ENCODE peak calls at places on chromosome 3, in eight cellular contexts. One of them, this sample, is unnamed.

GRCh38 chr3:36710606-36711005 is 53.7 kb downstream of the DCLK3 start:
- DNase-seq in cardiac muscle cell: no peak
- DNase-seq in CD8-positive, alpha-beta memory T cell: no peak
- DNase-seq in RWPE1: no peak
- DNase-seq in right atrium auricular region: no peak
- DNase-seq in left lung: no peak
- DNase-seq in heart left ventricle: no peak
- DNase-seq in psoas muscle: no peak
- DNase-seq in this sample: no peak

GRCh38 chr3:120558784-120559227 is 37.3 kb upstream of the NDUFB4 start:
- DNase-seq in cardiac muscle cell: peak
- DNase-seq in CD8-positive, alpha-beta memory T cell: peak
- DNase-seq in RWPE1: peak
- DNase-seq in right atrium auricular region: peak
- DNase-seq in left lung: peak
- DNase-seq in heart left ventricle: peak
- DNase-seq in psoas muscle: peak
- DNase-seq in this sample: peak

GRCh38 chr3:3110299-3110630 is at the start of gene IL5RA:
- DNase-seq in cardiac muscle cell: peak
- DNase-seq in CD8-positive, alpha-beta memory T cell: no peak
- DNase-seq in RWPE1: no peak
- DNase-seq in right atrium auricular region: no peak
- DNase-seq in left lung: no peak
- DNase-seq in heart left ventricle: no peak
- DNase-seq in psoas muscle: no peak
- DNase-seq in this sample: no peak

GRCh38 chr3:11300970-11301369 is 28.8 kb downstream of the ATG7 start:
- DNase-seq in cardiac muscle cell: no peak
- DNase-seq in CD8-positive, alpha-beta memory T cell: no peak
- DNase-seq in RWPE1: no peak
- DNase-seq in right atrium auricular region: no peak
- DNase-seq in left lung: no peak
- DNase-seq in heart left ventricle: no peak
- DNase-seq in psoas muscle: no peak
- DNase-seq in this sample: no peak

GRCh38 chr3:125011941-125012340 is 43.9 kb downstream of the HEG1 start:
- DNase-seq in cardiac muscle cell: no peak
- DNase-seq in CD8-positive, alpha-beta memory T cell: no peak
- DNase-seq in RWPE1: no peak
- DNase-seq in right atrium auricular region: no peak
- DNase-seq in left lung: no peak
- DNase-seq in heart left ventricle: no peak
- DNase-seq in psoas muscle: no peak
- DNase-seq in this sample: no peak

GRCh38 chr3:139935071-139935865 is at the start of gene CLSTN2:
- DNase-seq in cardiac muscle cell: peak
- DNase-seq in CD8-positive, alpha-beta memory T cell: no peak
- DNase-seq in RWPE1: peak
- DNase-seq in right atrium auricular region: peak
- DNase-seq in left lung: peak
- DNase-seq in heart left ventricle: peak
- DNase-seq in psoas muscle: peak
- DNase-seq in this sample: peak

GRCh38 chr3:158352551-158352950 is 218.4 kb upstream of the MLF1 start:
- DNase-seq in cardiac muscle cell: no peak
- DNase-seq in CD8-positive, alpha-beta memory T cell: no peak
- DNase-seq in RWPE1: no peak
- DNase-seq in right atrium auricular region: no peak
- DNase-seq in left lung: no peak
- DNase-seq in heart left ventricle: no peak
- DNase-seq in psoas muscle: no peak
- DNase-seq in this sample: no peak

GRCh38 chr3:71428841-71429609 is 154.5 kb downstream of the FOXP1 start:
- DNase-seq in cardiac muscle cell: no peak
- DNase-seq in CD8-positive, alpha-beta memory T cell: peak
- DNase-seq in RWPE1: peak
- DNase-seq in right atrium auricular region: no peak
- DNase-seq in left lung: no peak
- DNase-seq in heart left ventricle: peak
- DNase-seq in psoas muscle: no peak
- DNase-seq in this sample: no peak

GRCh38 chr3:100209948-100210776 is 50.6 kb upstream of the TBC1D23 start:
- DNase-seq in cardiac muscle cell: no peak
- DNase-seq in CD8-positive, alpha-beta memory T cell: peak
- DNase-seq in RWPE1: no peak
- DNase-seq in right atrium auricular region: no peak
- DNase-seq in left lung: no peak
- DNase-seq in heart left ventricle: no peak
- DNase-seq in psoas muscle: no peak
- DNase-seq in this sample: no peak

GRCh38 chr3:50336452-50337174 is 4.0 kb downstream of the RASSF1 start:
- DNase-seq in cardiac muscle cell: no peak
- DNase-seq in CD8-positive, alpha-beta memory T cell: no peak
- DNase-seq in RWPE1: no peak
- DNase-seq in right atrium auricular region: no peak
- DNase-seq in left lung: no peak
- DNase-seq in heart left ventricle: no peak
- DNase-seq in psoas muscle: no peak
- DNase-seq in this sample: no peak

GRCh38 chr3:27060336-27060735 is 308.8 kb downstream of the NEK10 start:
- DNase-seq in cardiac muscle cell: no peak
- DNase-seq in CD8-positive, alpha-beta memory T cell: no peak
- DNase-seq in RWPE1: no peak
- DNase-seq in right atrium auricular region: no peak
- DNase-seq in left lung: no peak
- DNase-seq in heart left ventricle: no peak
- DNase-seq in psoas muscle: no peak
- DNase-seq in this sample: no peak

GRCh38 chr3:193313448-193313958 is 65.0 kb downstream of the ATP13A5 start:
- DNase-seq in cardiac muscle cell: no peak
- DNase-seq in CD8-positive, alpha-beta memory T cell: no peak
- DNase-seq in RWPE1: no peak
- DNase-seq in right atrium auricular region: no peak
- DNase-seq in left lung: no peak
- DNase-seq in heart left ventricle: no peak
- DNase-seq in psoas muscle: no peak
- DNase-seq in this sample: no peak

GRCh38 chr3:51393096-51393495 is 2.0 kb downstream of the RBM15B start:
- DNase-seq in cardiac muscle cell: no peak
- DNase-seq in CD8-positive, alpha-beta memory T cell: no peak
- DNase-seq in RWPE1: no peak
- DNase-seq in right atrium auricular region: no peak
- DNase-seq in left lung: peak
- DNase-seq in heart left ventricle: no peak
- DNase-seq in psoas muscle: no peak
- DNase-seq in this sample: no peak

GRCh38 chr3:51393564-51393963 is 2.5 kb downstream of the RBM15B start:
- DNase-seq in cardiac muscle cell: no peak
- DNase-seq in CD8-positive, alpha-beta memory T cell: no peak
- DNase-seq in RWPE1: no peak
- DNase-seq in right atrium auricular region: no peak
- DNase-seq in left lung: peak
- DNase-seq in heart left ventricle: no peak
- DNase-seq in psoas muscle: no peak
- DNase-seq in this sample: no peak

GRCh38 chr3:51396401-51396800 is 5.3 kb downstream of the RBM15B start:
- DNase-seq in cardiac muscle cell: no peak
- DNase-seq in CD8-positive, alpha-beta memory T cell: no peak
- DNase-seq in RWPE1: no peak
- DNase-seq in right atrium auricular region: no peak
- DNase-seq in left lung: no peak
- DNase-seq in heart left ventricle: no peak
- DNase-seq in psoas muscle: no peak
- DNase-seq in this sample: no peak

GRCh38 chr3:51395493-51396213 is 4.6 kb downstream of the RBM15B start:
- DNase-seq in cardiac muscle cell: no peak
- DNase-seq in CD8-positive, alpha-beta memory T cell: no peak
- DNase-seq in RWPE1: no peak
- DNase-seq in right atrium auricular region: no peak
- DNase-seq in left lung: no peak
- DNase-seq in heart left ventricle: no peak
- DNase-seq in psoas muscle: no peak
- DNase-seq in this sample: no peak

GRCh38 chr3:51394541-51394940 is 3.5 kb downstream of the RBM15B start:
- DNase-seq in cardiac muscle cell: no peak
- DNase-seq in CD8-positive, alpha-beta memory T cell: no peak
- DNase-seq in RWPE1: no peak
- DNase-seq in right atrium auricular region: no peak
- DNase-seq in left lung: no peak
- DNase-seq in heart left ventricle: no peak
- DNase-seq in psoas muscle: no peak
- DNase-seq in this sample: no peak
- H3K27ac ChIP-seq in cardiac muscle cell: no peak
- H3K27ac ChIP-seq in CD8-positive, alpha-beta memory T cell: no peak
- H3K27ac ChIP-seq in RWPE1: peak
- H3K27ac ChIP-seq in right atrium auricular region: no peak
- H3K27ac ChIP-seq in left lung: no peak
- H3K27ac ChIP-seq in heart left ventricle: no peak
- H3K27ac ChIP-seq in psoas muscle: peak
- H3K27ac ChIP-seq in this sample: no peak

GRCh38 chr3:65895084-65895483 is 143.6 kb downstream of the MAGI1 start:
- DNase-seq in cardiac muscle cell: peak
- DNase-seq in CD8-positive, alpha-beta memory T cell: no peak
- DNase-seq in RWPE1: no peak
- DNase-seq in right atrium auricular region: no peak
- DNase-seq in left lung: no peak
- DNase-seq in heart left ventricle: no peak
- DNase-seq in psoas muscle: no peak
- DNase-seq in this sample: no peak
- H3K27ac ChIP-seq in cardiac muscle cell: no peak
- H3K27ac ChIP-seq in CD8-positive, alpha-beta memory T cell: no peak
- H3K27ac ChIP-seq in RWPE1: no peak
- H3K27ac ChIP-seq in right atrium auricular region: peak
- H3K27ac ChIP-seq in left lung: no peak
- H3K27ac ChIP-seq in heart left ventricle: no peak
- H3K27ac ChIP-seq in psoas muscle: no peak
- H3K27ac ChIP-seq in this sample: no peak

DNA sequence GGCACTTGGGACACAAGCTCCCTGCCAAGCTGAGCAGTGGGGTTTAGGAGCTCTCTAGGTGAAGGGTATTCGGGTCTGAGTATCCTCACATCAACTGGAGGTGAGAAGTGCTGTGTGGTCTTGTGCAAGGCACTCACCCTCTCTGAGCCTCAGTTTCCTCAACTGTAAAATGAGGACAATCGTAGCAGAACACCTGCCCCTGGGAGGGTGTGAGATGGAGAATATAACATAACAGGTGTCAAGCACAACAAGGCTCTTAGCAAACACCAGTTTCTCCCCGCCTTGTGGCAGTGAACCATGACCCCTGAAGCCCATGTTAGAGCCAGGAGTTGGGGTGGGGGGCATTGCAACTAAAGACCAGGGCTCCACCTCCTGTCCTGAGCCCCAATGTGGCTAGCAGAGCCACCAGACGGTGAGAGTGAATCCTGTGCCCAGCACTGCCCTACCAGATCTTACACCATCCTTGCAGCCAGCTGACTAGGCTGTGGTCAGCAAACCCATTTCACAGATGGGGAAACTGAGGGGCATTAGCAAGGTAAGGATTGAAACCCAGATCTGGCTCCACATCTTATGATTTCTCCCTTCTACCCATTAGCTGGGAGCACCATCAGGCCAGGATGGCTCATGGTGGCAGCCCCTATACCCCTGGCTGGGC is 2.6 kb upstream of the PLXND1 start:
- DNase-seq in cardiac muscle cell: no peak
- DNase-seq in CD8-positive, alpha-beta memory T cell: no peak
- DNase-seq in RWPE1: no peak
- DNase-seq in right atrium auricular region: no peak
- DNase-seq in left lung: no peak
- DNase-seq in heart left ventricle: no peak
- DNase-seq in psoas muscle: no peak
- DNase-seq in this sample: no peak
- H3K27ac ChIP-seq in cardiac muscle cell: no peak
- H3K27ac ChIP-seq in CD8-positive, alpha-beta memory T cell: no peak
- H3K27ac ChIP-seq in RWPE1: no peak
- H3K27ac ChIP-seq in right atrium auricular region: peak
- H3K27ac ChIP-seq in left lung: peak
- H3K27ac ChIP-seq in heart left ventricle: peak
- H3K27ac ChIP-seq in psoas muscle: no peak
- H3K27ac ChIP-seq in this sample: peak

GRCh38 chr3:16884748-16885587 is at the start of gene PLCL2:
- DNase-seq in cardiac muscle cell: peak
- DNase-seq in CD8-positive, alpha-beta memory T cell: peak
- DNase-seq in RWPE1: peak
- DNase-seq in right atrium auricular region: no peak
- DNase-seq in left lung: peak
- DNase-seq in heart left ventricle: peak
- DNase-seq in psoas muscle: peak
- DNase-seq in this sample: peak

GRCh38 chr3:16885588-16885903 is 791 bp downstream of the PLCL2 start:
- DNase-seq in cardiac muscle cell: no peak
- DNase-seq in CD8-positive, alpha-beta memory T cell: no peak
- DNase-seq in RWPE1: no peak
- DNase-seq in right atrium auricular region: no peak
- DNase-seq in left lung: no peak
- DNase-seq in heart left ventricle: no peak
- DNase-seq in psoas muscle: no peak
- DNase-seq in this sample: no peak

GRCh38 chr3:16883057-16883725 is 1.6 kb upstream of the PLCL2 start:
- DNase-seq in cardiac muscle cell: no peak
- DNase-seq in CD8-positive, alpha-beta memory T cell: no peak
- DNase-seq in RWPE1: no peak
- DNase-seq in right atrium auricular region: no peak
- DNase-seq in left lung: peak
- DNase-seq in heart left ventricle: no peak
- DNase-seq in psoas muscle: no peak
- DNase-seq in this sample: no peak

GRCh38 chr3:16883726-16884083 is 1.1 kb upstream of the PLCL2 start:
- DNase-seq in cardiac muscle cell: no peak
- DNase-seq in CD8-positive, alpha-beta memory T cell: no peak
- DNase-seq in RWPE1: no peak
- DNase-seq in right atrium auricular region: no peak
- DNase-seq in left lung: no peak
- DNase-seq in heart left ventricle: no peak
- DNase-seq in psoas muscle: no peak
- DNase-seq in this sample: no peak

GRCh38 chr3:16884084-16884747 is 539 bp upstream of the PLCL2 start:
- DNase-seq in cardiac muscle cell: peak
- DNase-seq in CD8-positive, alpha-beta memory T cell: peak
- DNase-seq in RWPE1: no peak
- DNase-seq in right atrium auricular region: no peak
- DNase-seq in left lung: peak
- DNase-seq in heart left ventricle: peak
- DNase-seq in psoas muscle: peak
- DNase-seq in this sample: no peak
- H3K27ac ChIP-seq in cardiac muscle cell: peak
- H3K27ac ChIP-seq in CD8-positive, alpha-beta memory T cell: peak
- H3K27ac ChIP-seq in RWPE1: no peak
- H3K27ac ChIP-seq in right atrium auricular region: peak
- H3K27ac ChIP-seq in left lung: peak
- H3K27ac ChIP-seq in heart left ventricle: peak
- H3K27ac ChIP-seq in psoas muscle: peak
- H3K27ac ChIP-seq in this sample: peak

This sample was measured in substantia nigra.